ENCODE peak calls at places on chromosome 13, in four cellular contexts. One of them, this sample, is unnamed.

GRCh38 chr13:109412232-109412935 is 374.0 kb downstream of the IRS2 start:
- DNase-seq in CD8-positive, alpha-beta T cell: no peak
- DNase-seq in tibial artery: no peak
- DNase-seq in colonic mucosa: peak
- DNase-seq in this sample: peak

GRCh38 chr13:74129500-74130144 is 4.6 kb downstream of the KLF12 start:
- DNase-seq in CD8-positive, alpha-beta T cell: no peak
- DNase-seq in tibial artery: no peak
- DNase-seq in colonic mucosa: peak
- DNase-seq in this sample: no peak

GRCh38 chr13:56886398-56886797 is 254.3 kb upstream of the PRR20A start:
- DNase-seq in CD8-positive, alpha-beta T cell: no peak
- DNase-seq in tibial artery: no peak
- DNase-seq in colonic mucosa: no peak
- DNase-seq in this sample: no peak

GRCh38 chr13:23443878-23444277 is 10.4 kb upstream of the SACS start:
- DNase-seq in CD8-positive, alpha-beta T cell: no peak
- DNase-seq in tibial artery: no peak
- DNase-seq in colonic mucosa: no peak
- DNase-seq in this sample: no peak

GRCh38 chr13:32147976-32148375 is 116.4 kb downstream of the FRY start:
- DNase-seq in CD8-positive, alpha-beta T cell: no peak
- DNase-seq in tibial artery: no peak
- DNase-seq in colonic mucosa: no peak
- DNase-seq in this sample: no peak

GRCh38 chr13:102825921-102826706 is 19.7 kb upstream of the ERCC5 start:
- DNase-seq in CD8-positive, alpha-beta T cell: no peak
- DNase-seq in tibial artery: no peak
- DNase-seq in colonic mucosa: no peak
- DNase-seq in this sample: no peak

GRCh38 chr13:23461544-23461943 is 28.0 kb upstream of the SACS start:
- DNase-seq in CD8-positive, alpha-beta T cell: no peak
- DNase-seq in tibial artery: no peak
- DNase-seq in colonic mucosa: no peak
- DNase-seq in this sample: no peak

GRCh38 chr13:49625392-49626137 is 2.7 kb upstream of the ARL11 start:
- DNase-seq in CD8-positive, alpha-beta T cell: no peak
- DNase-seq in tibial artery: no peak
- DNase-seq in colonic mucosa: peak
- DNase-seq in this sample: no peak

GRCh38 chr13:74131206-74131605 is 3.0 kb downstream of the KLF12 start:
- DNase-seq in CD8-positive, alpha-beta T cell: no peak
- DNase-seq in tibial artery: no peak
- DNase-seq in colonic mucosa: no peak
- DNase-seq in this sample: no peak

GRCh38 chr13:103140001-103140671 is 73.9 kb upstream of the SLC10A2 start:
- DNase-seq in CD8-positive, alpha-beta T cell: no peak
- DNase-seq in tibial artery: no peak
- DNase-seq in colonic mucosa: no peak
- DNase-seq in this sample: no peak

GRCh38 chr13:110280996-110281688 is 25.8 kb downstream of the COL4A1 start:
- DNase-seq in CD8-positive, alpha-beta T cell: no peak
- DNase-seq in tibial artery: no peak
- DNase-seq in colonic mucosa: no peak
- DNase-seq in this sample: no peak

GRCh38 chr13:110869805-110870706 is 44.8 kb downstream of the ANKRD10 start:
- DNase-seq in CD8-positive, alpha-beta T cell: no peak
- DNase-seq in tibial artery: peak
- DNase-seq in colonic mucosa: peak
- DNase-seq in this sample: peak

GRCh38 chr13:113052206-113052605 is 53.4 kb upstream of the F7 start:
- DNase-seq in CD8-positive, alpha-beta T cell: no peak
- DNase-seq in tibial artery: no peak
- DNase-seq in colonic mucosa: no peak
- DNase-seq in this sample: no peak

GRCh38 chr13:111513766-111514611 is 193.5 kb downstream of the TEX29 start:
- DNase-seq in CD8-positive, alpha-beta T cell: no peak
- DNase-seq in tibial artery: no peak
- DNase-seq in colonic mucosa: no peak
- DNase-seq in this sample: no peak

GRCh38 chr13:98848736-98849135 is 96.3 kb upstream of the SLC15A1 start:
- DNase-seq in CD8-positive, alpha-beta T cell: no peak
- DNase-seq in tibial artery: no peak
- DNase-seq in colonic mucosa: no peak
- DNase-seq in this sample: no peak

GRCh38 chr13:44155422-44156293 is 218.0 kb upstream of the SERP2 start:
- DNase-seq in CD8-positive, alpha-beta T cell: no peak
- DNase-seq in tibial artery: peak
- DNase-seq in colonic mucosa: peak
- DNase-seq in this sample: peak

GRCh38 chr13:112118451-112119064 is 51.6 kb downstream of the SOX1 start:
- DNase-seq in CD8-positive, alpha-beta T cell: no peak
- DNase-seq in tibial artery: peak
- DNase-seq in colonic mucosa: no peak
- DNase-seq in this sample: no peak

GRCh38 chr13:34594507-34594906 is 347.6 kb upstream of the NBEA start:
- DNase-seq in CD8-positive, alpha-beta T cell: no peak
- DNase-seq in tibial artery: no peak
- DNase-seq in colonic mucosa: no peak
- DNase-seq in this sample: no peak

GRCh38 chr13:32125221-32125621 is 93.6 kb downstream of the FRY start:
- DNase-seq in CD8-positive, alpha-beta T cell: no peak
- DNase-seq in tibial artery: no peak
- DNase-seq in colonic mucosa: no peak
- DNase-seq in this sample: no peak

GRCh38 chr13:32752997-32753606 is 166.8 kb downstream of the PDS5B start:
- DNase-seq in CD8-positive, alpha-beta T cell: no peak
- DNase-seq in tibial artery: no peak
- DNase-seq in colonic mucosa: no peak
- DNase-seq in this sample: no peak

GRCh38 chr13:73687087-73687486 is 447.1 kb downstream of the KLF12 start:
- DNase-seq in CD8-positive, alpha-beta T cell: no peak
- DNase-seq in tibial artery: no peak
- DNase-seq in colonic mucosa: no peak
- DNase-seq in this sample: no peak

GRCh38 chr13:112066624-112067004 is 335 bp upstream of the SOX1 start:
- DNase-seq in CD8-positive, alpha-beta T cell: peak
- DNase-seq in tibial artery: no peak
- DNase-seq in colonic mucosa: peak
- DNase-seq in this sample: peak

GRCh38 chr13:109332501-109333499 is 453.6 kb downstream of the IRS2 start:
- DNase-seq in CD8-positive, alpha-beta T cell: no peak
- DNase-seq in tibial artery: no peak
- DNase-seq in colonic mucosa: peak
- DNase-seq in this sample: no peak

GRCh38 chr13:107807306-107808073 is 407.8 kb downstream of the LIG4 start:
- DNase-seq in CD8-positive, alpha-beta T cell: no peak
- DNase-seq in tibial artery: no peak
- DNase-seq in colonic mucosa: no peak
- DNase-seq in this sample: no peak

GRCh38 chr13:95099541-95099940 is 201.7 kb downstream of the ABCC4 start:
- DNase-seq in CD8-positive, alpha-beta T cell: no peak
- DNase-seq in tibial artery: no peak
- DNase-seq in colonic mucosa: no peak
- DNase-seq in this sample: no peak

GRCh38 chr13:30499338-30499737 is 33.6 kb upstream of the HMGB1 start:
- DNase-seq in CD8-positive, alpha-beta T cell: no peak
- DNase-seq in tibial artery: no peak
- DNase-seq in colonic mucosa: no peak
- DNase-seq in this sample: no peak

GRCh38 chr13:24540236-24541126 is 27.9 kb upstream of the PARP4 start:
- DNase-seq in CD8-positive, alpha-beta T cell: no peak
- DNase-seq in tibial artery: no peak
- DNase-seq in colonic mucosa: peak
- DNase-seq in this sample: no peak

GRCh38 chr13:45721203-45721731 is 19.1 kb downstream of the CBY2 start:
- DNase-seq in CD8-positive, alpha-beta T cell: no peak
- DNase-seq in tibial artery: no peak
- DNase-seq in colonic mucosa: no peak
- DNase-seq in this sample: no peak

GRCh38 chr13:49517461-49517860 is 21.7 kb downstream of the PHF11 start:
- DNase-seq in CD8-positive, alpha-beta T cell: no peak
- DNase-seq in tibial artery: no peak
- DNase-seq in colonic mucosa: no peak
- DNase-seq in this sample: no peak

GRCh38 chr13:90867336-90867683 is 480.2 kb upstream of the MIR17HG start:
- DNase-seq in CD8-positive, alpha-beta T cell: no peak
- DNase-seq in tibial artery: peak
- DNase-seq in colonic mucosa: peak
- DNase-seq in this sample: peak

GRCh38 chr13:26923824-26924605 is 163.4 kb upstream of the GPR12 start:
- DNase-seq in CD8-positive, alpha-beta T cell: no peak
- DNase-seq in tibial artery: no peak
- DNase-seq in colonic mucosa: no peak
- DNase-seq in this sample: no peak

GRCh38 chr13:66914155-66914554 is 316.0 kb downstream of the PCDH9 start:
- DNase-seq in CD8-positive, alpha-beta T cell: no peak
- DNase-seq in tibial artery: no peak
- DNase-seq in colonic mucosa: no peak
- DNase-seq in this sample: no peak

DNA sequence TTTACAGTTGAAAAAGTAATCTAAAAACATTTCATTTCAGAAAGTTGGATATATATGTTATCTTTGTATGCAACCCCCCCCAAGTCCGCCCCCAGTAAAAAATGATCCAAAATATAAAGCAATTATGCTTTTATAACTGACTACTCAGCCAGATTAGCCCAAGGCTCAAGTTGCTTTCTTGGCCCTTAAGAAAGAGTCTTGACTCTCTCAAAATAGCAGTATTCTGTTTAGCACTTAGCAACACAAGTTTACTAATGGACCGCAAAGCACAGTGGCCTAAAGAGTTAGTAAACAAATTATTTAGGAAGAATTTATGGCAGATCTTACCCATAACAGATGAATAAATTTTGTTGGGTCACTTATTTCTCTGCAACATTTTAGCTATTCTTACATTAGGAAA is 86.9 kb downstream of the ELF1 start:
- DNase-seq in CD8-positive, alpha-beta T cell: no peak
- DNase-seq in tibial artery: no peak
- DNase-seq in colonic mucosa: no peak
- DNase-seq in this sample: no peak
- H3K27ac ChIP-seq in CD8-positive, alpha-beta T cell: no peak
- H3K27ac ChIP-seq in tibial artery: no peak
- H3K27ac ChIP-seq in colonic mucosa: no peak
- H3K27ac ChIP-seq in this sample: no peak

DNA sequence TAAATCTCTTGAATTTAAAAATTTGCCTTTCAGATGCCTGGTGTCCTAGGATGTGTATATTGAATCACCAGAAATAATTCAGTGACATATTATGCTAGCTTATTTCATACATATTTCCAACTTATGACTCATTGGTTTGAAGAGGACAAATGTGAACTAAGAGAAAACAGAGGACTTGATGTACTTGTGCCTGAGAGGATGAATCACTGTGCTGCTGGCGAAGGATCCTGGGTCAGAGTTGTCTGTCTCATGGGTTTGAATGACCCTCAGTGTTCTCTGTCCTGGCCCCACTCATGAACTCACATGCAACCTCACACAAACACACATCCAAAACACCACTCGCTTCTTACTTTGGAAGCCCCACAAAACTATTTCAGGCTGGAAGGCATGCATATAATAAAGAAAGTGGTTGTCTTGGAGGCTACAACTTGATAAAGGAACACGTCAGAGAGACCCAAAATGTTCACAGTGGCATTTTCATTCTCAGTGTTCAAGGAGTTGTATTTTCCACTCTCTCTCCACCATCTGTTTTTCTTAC is 129.0 kb upstream of the SPRY2 start:
- DNase-seq in CD8-positive, alpha-beta T cell: no peak
- DNase-seq in tibial artery: peak
- DNase-seq in colonic mucosa: peak
- DNase-seq in this sample: no peak
- H3K27ac ChIP-seq in CD8-positive, alpha-beta T cell: no peak
- H3K27ac ChIP-seq in tibial artery: peak
- H3K27ac ChIP-seq in colonic mucosa: no peak
- H3K27ac ChIP-seq in this sample: no peak

GRCh38 chr13:50912851-50913250 is 3.3 kb downstream of the RNASEH2B start:
- DNase-seq in CD8-positive, alpha-beta T cell: no peak
- DNase-seq in tibial artery: no peak
- DNase-seq in colonic mucosa: no peak
- DNase-seq in this sample: no peak

GRCh38 chr13:50911937-50912624 is 2.5 kb downstream of the RNASEH2B start:
- DNase-seq in CD8-positive, alpha-beta T cell: peak
- DNase-seq in tibial artery: peak
- DNase-seq in colonic mucosa: peak
- DNase-seq in this sample: peak

GRCh38 chr13:50910483-50910805 is 853 bp downstream of the RNASEH2B start:
- DNase-seq in CD8-positive, alpha-beta T cell: no peak
- DNase-seq in tibial artery: peak
- DNase-seq in colonic mucosa: peak
- DNase-seq in this sample: no peak

GRCh38 chr13:50909605-50910482 is at the start of gene RNASEH2B:
- DNase-seq in CD8-positive, alpha-beta T cell: peak
- DNase-seq in tibial artery: peak
- DNase-seq in colonic mucosa: peak
- DNase-seq in this sample: peak

DNA sequence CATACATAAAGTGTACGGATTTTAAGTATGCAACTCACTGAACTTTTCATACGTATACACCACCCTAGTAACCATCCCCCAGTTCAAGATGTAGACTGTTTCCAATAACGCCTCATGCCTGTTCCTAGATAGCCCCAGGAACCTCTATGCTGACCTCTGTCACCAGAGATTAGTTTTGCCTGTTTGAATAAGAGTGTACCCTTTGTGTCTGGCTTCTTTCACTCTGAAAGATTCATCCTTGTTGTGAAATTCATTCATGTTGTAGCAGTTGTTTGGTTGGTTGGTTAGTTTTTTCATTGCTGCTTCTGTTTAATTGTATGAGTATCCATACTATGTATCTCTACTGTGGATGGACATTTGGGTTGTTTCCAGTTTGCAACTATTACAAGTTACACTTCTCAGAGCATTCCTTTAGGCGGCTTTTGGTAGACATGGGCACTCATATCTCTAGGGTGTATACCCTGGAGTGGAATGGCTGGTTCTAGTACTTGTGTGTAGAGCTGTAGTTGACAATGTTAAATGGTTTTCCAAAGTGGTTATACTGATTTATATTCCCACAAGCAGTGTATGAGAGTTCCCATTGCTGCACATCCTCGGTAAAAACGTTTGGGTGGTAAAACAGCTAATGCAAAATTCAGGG is 1.6 kb downstream of the RNASEH2B start:
- DNase-seq in CD8-positive, alpha-beta T cell: no peak
- DNase-seq in tibial artery: no peak
- DNase-seq in colonic mucosa: no peak
- DNase-seq in this sample: no peak
- H3K27ac ChIP-seq in CD8-positive, alpha-beta T cell: peak
- H3K27ac ChIP-seq in tibial artery: peak
- H3K27ac ChIP-seq in colonic mucosa: peak
- H3K27ac ChIP-seq in this sample: no peak

DNA sequence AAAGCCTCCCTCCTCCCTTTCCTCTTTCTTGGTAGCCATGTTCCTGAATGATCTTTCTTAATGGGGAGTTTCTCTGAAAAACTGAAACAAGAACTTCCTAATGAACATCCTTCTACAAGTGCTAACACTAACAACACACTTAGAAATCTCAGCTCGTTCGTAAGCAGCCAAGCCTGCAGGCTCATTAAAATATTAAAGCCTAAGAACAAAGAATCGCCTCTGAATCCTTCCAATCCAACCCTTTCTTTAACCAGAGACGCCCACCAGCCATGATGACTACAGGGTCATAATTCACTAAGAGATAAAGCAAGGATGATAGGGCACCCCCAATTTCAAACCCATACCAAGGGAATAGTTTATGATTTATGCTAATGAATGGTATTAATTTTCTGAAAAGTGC is 21.9 kb downstream of the EFNB2 start:
- DNase-seq in CD8-positive, alpha-beta T cell: no peak
- DNase-seq in tibial artery: no peak
- DNase-seq in colonic mucosa: no peak
- DNase-seq in this sample: no peak
- H3K27ac ChIP-seq in CD8-positive, alpha-beta T cell: no peak
- H3K27ac ChIP-seq in tibial artery: no peak
- H3K27ac ChIP-seq in colonic mucosa: no peak
- H3K27ac ChIP-seq in this sample: peak